ENCODE peak calls at places on chromosome 1, in nine cellular contexts. A is RWPE1, S is uterus, H is AG04450, E is A549, B is stomach, L is mesendoderm, M is DND-41, K is cardiac muscle cell. U is an unnamed sample.

GRCh38 chr1:207393610-207394009 is 60.5 kb upstream of the CR2 start:
- DNase-seq in S (no peak), L (no peak), H (peak), E (no peak), K (peak), A (peak), M (no peak), B (no peak), U (no peak)

GRCh38 chr1:113192242-113192641 is 119.2 kb downstream of the LRIG2 start:
- DNase-seq in M (no peak), A (no peak), S (no peak), H (no peak), K (no peak), L (no peak), B (no peak), E (no peak), U (no peak)

GRCh38 chr1:178599745-178600144 is 86.8 kb downstream of the TEX35 start:
- DNase-seq in B (no peak), S (no peak), L (no peak), H (no peak), K (no peak), A (no peak), M (peak), E (no peak), U (no peak)

GRCh38 chr1:119655160-119655559 is 7.1 kb upstream of the ZNF697 start:
- DNase-seq in K (peak), L (peak), S (no peak), B (no peak), A (no peak), M (no peak), H (no peak), E (no peak), U (no peak)

GRCh38 chr1:163820748-163821147 is 499.0 kb downstream of the NUF2 start:
- DNase-seq in L (no peak), K (peak), B (no peak), H (no peak), E (no peak), A (no peak), M (no peak), S (no peak), U (no peak)

GRCh38 chr1:43152866-43153265 is 19.2 kb downstream of the EBNA1BP2 start:
- DNase-seq in E (no peak), H (no peak), K (no peak), S (no peak), M (no peak), L (peak), B (no peak), A (peak), U (no peak)

GRCh38 chr1:209583408-209583807 is at the start of gene CAMK1G:
- DNase-seq in S (no peak), A (no peak), M (no peak), K (peak), B (no peak), L (peak), H (peak), E (no peak), U (no peak)

GRCh38 chr1:58824753-58825389 is 41.0 kb upstream of the JUN start:
- DNase-seq in L (no peak), E (no peak), S (no peak), B (peak), H (no peak), M (no peak), A (peak), K (no peak), U (no peak)

GRCh38 chr1:12402844-12403243 is 173.0 kb downstream of the VPS13D start:
- DNase-seq in S (no peak), L (no peak), H (no peak), K (no peak), M (no peak), E (no peak), B (no peak), A (no peak), U (no peak)

GRCh38 chr1:66349277-66349676 is 184.7 kb upstream of the SGIP1 start:
- DNase-seq in L (no peak), B (no peak), S (no peak), A (no peak), K (no peak), E (no peak), H (no peak), M (no peak), U (no peak)

GRCh38 chr1:26959722-26960624 is at the start of gene KDF1:
- DNase-seq in E (no peak), K (no peak), B (peak), A (peak), H (no peak), M (no peak), S (no peak), L (peak), U (peak)

GRCh38 chr1:196677781-196678509 is 26.1 kb downstream of the CFH start:
- DNase-seq in A (no peak), E (no peak), H (no peak), S (no peak), M (no peak), K (no peak), L (no peak), B (no peak), U (no peak)

GRCh38 chr1:3711780-3712451 is 40.3 kb upstream of the CCDC27 start:
- DNase-seq in L (no peak), S (no peak), H (no peak), M (no peak), K (no peak), A (peak), B (no peak), E (no peak), U (no peak)

GRCh38 chr1:41498809-41499208 is 14.3 kb upstream of the EDN2 start:
- DNase-seq in S (no peak), B (peak), K (peak), A (peak), E (no peak), L (no peak), H (no peak), M (no peak), U (no peak)

GRCh38 chr1:173128737-173129136 is 78.0 kb upstream of the TNFSF18 start:
- DNase-seq in E (no peak), L (no peak), B (peak), H (no peak), A (no peak), M (no peak), S (no peak), K (no peak), U (no peak)

GRCh38 chr1:243496173-243496553 is 240.3 kb downstream of the SDCCAG8 start:
- DNase-seq in K (no peak), A (no peak), M (no peak), E (no peak), B (no peak), S (no peak), L (no peak), H (no peak), U (no peak)

GRCh38 chr1:97190326-97190725 is 468.7 kb downstream of the PTBP2 start:
- DNase-seq in H (no peak), K (peak), L (peak), M (no peak), S (no peak), B (no peak), E (no peak), A (peak), U (no peak)

GRCh38 chr1:68322837-68323687 is 90.7 kb upstream of the WLS start:
- DNase-seq in H (no peak), E (no peak), S (peak), B (no peak), A (no peak), M (no peak), K (peak), L (no peak), U (no peak)

GRCh38 chr1:25862785-25863485 is 3.7 kb upstream of the AUNIP start:
- DNase-seq in M (no peak), K (no peak), B (peak), L (no peak), A (no peak), H (no peak), E (no peak), S (no peak), U (no peak)

GRCh38 chr1:218377143-218377660 is 32.1 kb downstream of the TGFB2 start:
- DNase-seq in A (peak), L (no peak), S (no peak), M (peak), H (peak), E (peak), B (no peak), K (peak), U (peak)

DNA sequence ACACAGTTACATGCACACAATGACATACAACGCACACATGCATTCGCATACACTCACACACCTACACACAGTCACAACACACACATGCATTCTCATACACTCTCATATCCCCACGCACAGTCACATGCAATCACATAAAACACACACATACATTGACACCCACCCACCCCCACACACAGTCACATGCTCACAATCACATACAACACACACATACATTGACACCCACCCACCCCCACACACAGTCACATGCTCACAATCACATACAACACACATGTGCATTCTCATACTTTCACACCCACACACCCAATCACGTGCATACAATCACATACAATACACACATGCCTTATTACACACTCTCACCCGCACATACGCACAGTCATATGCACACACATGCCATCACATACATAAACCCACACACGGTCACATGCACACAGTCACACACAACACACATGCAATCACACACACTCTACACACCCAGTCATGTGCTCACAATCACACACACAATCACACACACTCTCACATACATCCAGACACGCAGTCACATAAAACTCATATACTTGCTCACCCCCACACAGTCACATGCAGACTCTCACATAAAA is 134.3 kb downstream of the CASZ1 start:
- DNase-seq in L (no peak), K (no peak), H (no peak), E (no peak), B (no peak), A (no peak), M (no peak), S (no peak), U (no peak)
- H3K27ac ChIP-seq in L (no peak), K (peak), H (no peak), E (no peak), B (no peak), A (no peak), M (no peak), S (no peak), U (no peak)

GRCh38 chr1:28886731-28887417 is 27.5 kb upstream of the EPB41 start:
- DNase-seq in E (peak), A (peak), B (peak), S (peak), H (peak), L (peak), M (peak), K (peak), U (peak)

GRCh38 chr1:28888915-28889314 is 25.5 kb upstream of the EPB41 start:
- DNase-seq in H (no peak), S (no peak), L (no peak), M (no peak), B (no peak), E (no peak), K (no peak), A (no peak), U (no peak)

GRCh38 chr1:28887835-28888682 is 26.3 kb upstream of the EPB41 start:
- DNase-seq in M (no peak), H (no peak), E (no peak), L (peak), B (peak), K (peak), S (peak), A (no peak), U (no peak)

GRCh38 chr1:28885982-28886730 is 28.2 kb upstream of the EPB41 start:
- DNase-seq in B (no peak), S (no peak), M (no peak), H (no peak), E (no peak), A (no peak), K (no peak), L (no peak), U (peak)

DNA sequence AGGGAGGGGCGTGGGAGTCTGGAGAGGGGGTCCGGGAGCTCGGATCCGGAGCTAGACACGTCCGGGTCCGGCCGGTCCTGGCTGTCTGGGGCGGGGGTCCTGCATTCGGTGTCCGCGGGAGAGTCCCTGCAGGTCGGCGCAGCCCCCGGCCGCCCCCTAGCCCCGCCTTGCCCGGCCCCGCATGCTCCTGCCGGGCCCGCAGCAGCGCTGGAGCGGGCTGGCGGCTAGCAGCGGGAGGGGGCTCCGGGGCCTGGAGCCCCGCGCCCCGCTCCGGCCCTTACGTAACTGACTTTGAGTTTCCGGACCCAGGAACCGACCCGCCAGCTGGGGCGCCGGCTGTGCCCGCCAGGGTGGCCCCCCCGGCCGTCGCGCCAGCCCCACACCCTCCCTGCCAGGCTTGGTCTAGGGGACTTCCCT is 26.9 kb upstream of the EPB41 start:
- DNase-seq in M (peak), S (peak), A (no peak), L (no peak), K (no peak), H (no peak), B (peak), E (no peak), U (peak)
- H3K27ac ChIP-seq in M (peak), S (peak), A (peak), L (no peak), K (no peak), H (no peak), B (peak), E (peak), U (peak)

GRCh38 chr1:33443067-33443704 is 12.3 kb upstream of the PHC2 start:
- DNase-seq in L (peak), A (no peak), E (no peak), H (no peak), M (no peak), K (peak), B (no peak), S (no peak), U (no peak)
- H3K27ac ChIP-seq in L (no peak), A (peak), E (no peak), H (no peak), M (no peak), K (no peak), B (no peak), S (no peak), U (no peak)

DNA sequence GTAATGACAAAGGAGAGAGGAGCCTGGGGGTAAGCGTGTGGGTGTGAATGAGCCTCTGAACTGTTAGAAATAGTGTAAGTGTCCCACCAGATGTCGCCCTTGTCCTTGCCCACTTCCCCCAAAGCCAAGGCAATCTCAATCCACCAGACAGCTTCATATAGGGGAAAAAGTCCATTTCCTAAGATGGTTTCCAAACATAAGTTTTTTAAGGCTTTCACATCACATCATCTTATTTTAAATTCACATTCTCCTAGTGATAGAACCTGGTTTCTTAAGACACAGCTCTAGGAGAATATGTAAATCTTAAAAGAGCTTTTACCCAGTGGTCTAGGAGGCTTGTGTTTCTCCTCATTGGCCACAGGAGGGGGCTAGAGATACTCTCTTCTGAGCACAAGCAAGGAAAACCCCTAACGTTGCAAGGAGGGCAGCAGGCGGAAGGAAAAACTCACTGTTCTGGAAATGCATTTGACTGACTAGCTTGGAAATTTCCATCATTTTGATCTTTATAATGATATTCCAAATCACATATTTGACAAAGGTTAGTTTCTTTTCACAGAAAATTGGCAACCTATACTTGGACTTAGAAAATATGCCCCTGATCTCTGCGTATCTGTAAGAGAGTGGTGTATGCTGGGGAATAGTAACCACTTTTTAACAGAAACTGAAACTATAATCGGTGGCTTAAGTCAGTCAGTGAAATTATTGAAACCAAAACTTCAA is 51.9 kb upstream of the LPAR3 start:
- DNase-seq in K (peak), S (peak), B (peak), E (peak), A (peak), L (peak), M (peak), H (peak), U (peak)
- H3K27ac ChIP-seq in K (no peak), S (peak), B (peak), E (peak), A (no peak), L (no peak), M (peak), H (no peak), U (peak)

DNA sequence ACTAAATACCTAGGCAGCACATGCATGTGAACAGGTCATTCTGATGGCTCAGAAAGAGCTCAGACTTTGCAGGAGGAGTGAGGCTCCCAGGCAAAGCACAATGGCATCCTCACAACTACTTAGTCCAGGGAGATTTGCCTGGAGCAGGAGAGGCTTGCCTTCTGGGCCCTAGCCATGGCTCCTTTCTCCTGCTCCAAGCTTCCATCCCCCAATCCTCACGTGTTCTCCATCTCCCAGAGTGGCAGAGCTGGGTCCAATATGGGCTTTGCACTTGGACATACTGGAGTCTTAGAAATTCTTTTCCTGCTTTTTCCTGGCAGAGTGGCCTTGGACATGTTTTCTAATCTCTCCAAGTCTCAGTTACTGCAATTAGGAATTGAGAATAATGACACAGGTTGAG is 15.8 kb downstream of the MYBPH start:
- DNase-seq in S (no peak), K (no peak), A (no peak), L (no peak), B (no peak), E (no peak), M (no peak), H (no peak), U (no peak)
- H3K27ac ChIP-seq in S (no peak), K (no peak), A (no peak), L (no peak), B (no peak), E (no peak), M (no peak), H (no peak), U (no peak)

U was measured in naive thymus-derived CD4-positive, alpha-beta T cell.